ENCODE peak calls at places on chromosome 4, in six cellular contexts. S is COR-L47; P is effector memory CD4-positive, alpha-beta T cell; U is NCI-H524; W is NCI-H1092; N is AG09319. X is an unnamed sample.

GRCh38 chr4:42633605-42634388 is 23.1 kb downstream of the ATP8A1 start:
- DNase-seq in S (no peak), P (no peak), U (no peak), W (no peak), N (no peak), X (no peak)

GRCh38 chr4:76679691-76680090 is 218.3 kb downstream of the SOWAHB start:
- DNase-seq in S (no peak), P (no peak), U (no peak), W (no peak), N (no peak), X (no peak)

GRCh38 chr4:72701987-72702819 is 133.2 kb upstream of the ADAMTS3 start:
- DNase-seq in S (peak; percentile 63), P (no peak), U (peak; percentile 17), W (peak; percentile 20), N (peak; percentile 25), X (no peak)

GRCh38 chr4:86181585-86181984 is 178.3 kb downstream of the MAPK10 start:
- DNase-seq in S (no peak), P (no peak), U (no peak), W (no peak), N (no peak), X (no peak)

GRCh38 chr4:112156112-112156511 is 10.9 kb downstream of the FAM241A start:
- DNase-seq in S (no peak), P (no peak), U (no peak), W (no peak), N (no peak), X (no peak)

GRCh38 chr4:3107271-3108185 is 33.0 kb downstream of the HTT start:
- DNase-seq in S (no peak), P (no peak), U (no peak), W (no peak), N (no peak), X (no peak)

GRCh38 chr4:137881641-137882040 is 349.3 kb upstream of the PCDH18 start:
- DNase-seq in S (no peak), P (no peak), U (no peak), W (no peak), N (no peak), X (no peak)

GRCh38 chr4:154566639-154567204 is 3.9 kb downstream of the FGB start:
- DNase-seq in S (no peak), P (no peak), U (no peak), W (no peak), N (no peak), X (no peak)

GRCh38 chr4:102411416-102411815 is 66.1 kb upstream of the SLC39A8 start:
- DNase-seq in S (no peak), P (no peak), U (no peak), W (no peak), N (peak; percentile 47), X (no peak)

GRCh38 chr4:81049861-81050423 is 19.4 kb downstream of the BMP3 start:
- DNase-seq in S (no peak), P (no peak), U (no peak), W (no peak), N (no peak), X (no peak)

GRCh38 chr4:125703443-125703842 is 388.7 kb downstream of the FAT4 start:
- DNase-seq in S (no peak), P (no peak), U (no peak), W (no peak), N (no peak), X (no peak)

GRCh38 chr4:123783936-123784335 is 387.3 kb downstream of the SPRY1 start:
- DNase-seq in S (no peak), P (no peak), U (no peak), W (no peak), N (no peak), X (no peak)

GRCh38 chr4:73734405-73735070 is 5.8 kb upstream of the CXCL8 start:
- DNase-seq in S (no peak), P (no peak), U (no peak), W (no peak), N (no peak), X (no peak)

GRCh38 chr4:119587796-119588195 is 40.8 kb downstream of the PDE5A start:
- DNase-seq in S (no peak), P (no peak), U (no peak), W (no peak), N (no peak), X (no peak)

GRCh38 chr4:119692001-119692400 is 63.4 kb upstream of the PDE5A start:
- DNase-seq in S (no peak), P (no peak), U (no peak), W (no peak), N (peak; percentile 14), X (no peak)

GRCh38 chr4:139609647-139610046 is 53.6 kb upstream of the SETD7 start:
- DNase-seq in S (no peak), P (no peak), U (no peak), W (no peak), N (no peak), X (no peak)

GRCh38 chr4:73221734-73222133 is 36.9 kb downstream of the ANKRD17 start:
- DNase-seq in S (no peak), P (no peak), U (no peak), W (no peak), N (no peak), X (no peak)

GRCh38 chr4:176635372-176636261 is 157.1 kb downstream of the VEGFC start:
- DNase-seq in S (no peak), P (no peak), U (no peak), W (no peak), N (peak; percentile 25), X (no peak)

GRCh38 chr4:100576570-100576969 is 58.7 kb upstream of the EMCN start:
- DNase-seq in S (no peak), P (no peak), U (no peak), W (no peak), N (no peak), X (no peak)

GRCh38 chr4:109118635-109119034 is 183.8 kb downstream of the COL25A1 start:
- DNase-seq in S (no peak), P (no peak), U (no peak), W (no peak), N (no peak), X (no peak)

X was measured in T-helper 22 cell.